ENCODE peak calls at places on chromosome 14, in seven cellular contexts. F is adrenal gland, X is testis, V is Peyer's patch, R is tibial nerve, D is mucosa of descending colon, E is esophagus squamous epithelium. T is an unnamed sample. For H3K4me1, the result is how much of the 10 kb centered on the place peaks cover.

GRCh38 chr14:105315211-105315721 is 718 bp downstream of the PACS2 start:
- DNase-seq in V (peak), R (no peak), E (no peak), D (peak), F (peak), X (no peak), T (no peak)

GRCh38 chr14:63759454-63759853 is 31.6 kb upstream of the SGPP1 start:
- DNase-seq in X (no peak), F (no peak), E (no peak), R (no peak), V (no peak), D (no peak), T (no peak)

GRCh38 chr14:70934502-70935134 is 27.4 kb downstream of the PCNX1 start:
- DNase-seq in R (no peak), F (no peak), E (no peak), V (no peak), X (no peak), D (no peak), T (no peak)

GRCh38 chr14:58367296-58367695 is 28.4 kb upstream of the TOMM20L start:
- DNase-seq in F (no peak), X (peak), R (no peak), D (no peak), V (no peak), E (no peak), T (no peak)

GRCh38 chr14:21748869-21749303 is 75.3 kb upstream of the OR4E1 start:
- DNase-seq in V (no peak), D (no peak), X (peak), F (peak), R (peak), E (no peak), T (peak)

GRCh38 chr14:65206448-65207096 is 104.3 kb upstream of the MAX start:
- DNase-seq in E (no peak), D (no peak), X (no peak), V (no peak), R (no peak), F (no peak), T (no peak)

GRCh38 chr14:33184587-33184986 is 245.9 kb downstream of the NPAS3 start:
- DNase-seq in F (peak), V (no peak), R (no peak), E (no peak), D (no peak), X (no peak), T (no peak)

GRCh38 chr14:51244591-51244990 is 4.5 kb downstream of the TMX1 start:
- DNase-seq in V (no peak), X (no peak), R (no peak), D (no peak), F (no peak), E (no peak), T (no peak)

GRCh38 chr14:100018054-100018453 is 47.2 kb upstream of the EVL start:
- DNase-seq in D (no peak), R (no peak), F (no peak), X (no peak), V (no peak), E (no peak), T (no peak)

GRCh38 chr14:55416866-55417265 is 5.2 kb upstream of the ATG14 start:
- DNase-seq in E (no peak), X (peak), D (no peak), V (no peak), R (no peak), F (no peak), T (no peak)

GRCh38 chr14:49306152-49306751 is 279.9 kb downstream of the RPS29 start:
- DNase-seq in R (no peak), X (no peak), F (no peak), V (no peak), E (no peak), D (no peak), T (no peak)

GRCh38 chr14:35420036-35420811 is 15.7 kb upstream of the NFKBIA start:
- DNase-seq in F (no peak), E (no peak), D (no peak), R (no peak), X (no peak), V (no peak), T (no peak)

GRCh38 chr14:97166497-97166896 is 369.3 kb downstream of the VRK1 start:
- DNase-seq in E (no peak), D (no peak), R (no peak), V (no peak), F (no peak), X (no peak), T (no peak)

GRCh38 chr14:24235804-24236688 is 3.3 kb downstream of the GMPR2 start:
- DNase-seq in F (no peak), V (no peak), D (no peak), R (no peak), E (no peak), X (no peak), T (no peak)
- H3K4me1 ChIP-seq in F (under half), V (under half), D (under half), R (under half), E (under half), X (under half), T (half or more)

DNA sequence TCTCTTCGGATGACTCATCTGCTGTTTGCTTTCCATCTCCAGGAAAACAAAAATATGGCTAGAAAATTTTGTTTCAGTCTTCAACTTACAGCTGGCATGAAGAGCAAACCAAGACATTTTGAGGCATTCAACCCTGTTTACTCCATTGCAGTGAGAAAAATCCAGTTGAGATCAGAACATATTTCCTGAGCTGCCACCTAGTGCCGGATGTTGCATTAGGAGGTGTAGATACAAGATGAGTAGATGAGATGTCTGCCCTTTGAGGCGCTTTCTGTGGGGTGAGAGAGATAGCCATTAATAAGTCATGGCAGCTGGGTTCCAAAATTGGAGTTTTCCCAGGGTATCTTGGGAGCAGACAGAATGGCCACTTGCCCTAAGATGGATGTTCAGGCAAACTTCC is 171.1 kb downstream of the PRKCH start:
- DNase-seq in F (no peak), V (no peak), E (no peak), R (no peak), X (no peak), D (no peak), T (no peak)
- TF ChIP-seq CTCF in F (no peak), V (no peak), E (no peak), R (no peak), X (no peak), D (no peak), T (no peak)

DNA sequence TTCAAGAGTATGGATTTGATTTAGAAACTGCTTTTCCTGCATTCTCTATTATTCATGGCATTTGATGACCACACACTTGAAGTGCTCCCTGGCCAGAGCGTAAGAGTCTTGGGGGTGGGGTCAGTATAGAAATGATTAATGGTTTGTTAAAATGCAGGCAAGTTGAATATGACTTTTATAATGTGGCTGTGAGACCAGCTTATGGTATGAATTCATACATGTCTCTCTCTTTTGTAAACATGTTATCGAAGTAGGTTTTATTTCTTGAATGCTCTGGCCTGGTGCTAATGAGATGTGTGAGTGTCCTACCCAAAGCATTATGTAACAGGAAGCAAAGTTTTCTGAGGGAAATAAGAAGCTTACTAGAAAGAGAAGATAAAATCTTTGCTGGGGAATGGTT is 289.6 kb downstream of the RAD51B start:
- DNase-seq in X (no peak), R (no peak), F (no peak), V (no peak), D (no peak), E (no peak), T (no peak)
- H3K4me1 ChIP-seq in X (under half), R (under half), F (under half), V (under half), D (under half), E (under half), T (under half)

GRCh38 chr14:69848903-69849391 is 30.3 kb upstream of the SMOC1 start:
- DNase-seq in X (peak), E (no peak), R (no peak), V (no peak), F (no peak), D (no peak), T (no peak)

GRCh38 chr14:69848156-69848555 is 31.1 kb upstream of the SMOC1 start:
- DNase-seq in V (no peak), X (no peak), D (no peak), E (no peak), F (no peak), R (no peak), T (no peak)

GRCh38 chr14:69852897-69853296 is 26.3 kb upstream of the SMOC1 start:
- DNase-seq in R (no peak), F (no peak), D (no peak), X (no peak), V (no peak), E (no peak), T (no peak)

GRCh38 chr14:69850736-69851112 is 28.5 kb upstream of the SMOC1 start:
- DNase-seq in R (no peak), V (no peak), E (no peak), X (no peak), D (no peak), F (no peak), T (no peak)

DNA sequence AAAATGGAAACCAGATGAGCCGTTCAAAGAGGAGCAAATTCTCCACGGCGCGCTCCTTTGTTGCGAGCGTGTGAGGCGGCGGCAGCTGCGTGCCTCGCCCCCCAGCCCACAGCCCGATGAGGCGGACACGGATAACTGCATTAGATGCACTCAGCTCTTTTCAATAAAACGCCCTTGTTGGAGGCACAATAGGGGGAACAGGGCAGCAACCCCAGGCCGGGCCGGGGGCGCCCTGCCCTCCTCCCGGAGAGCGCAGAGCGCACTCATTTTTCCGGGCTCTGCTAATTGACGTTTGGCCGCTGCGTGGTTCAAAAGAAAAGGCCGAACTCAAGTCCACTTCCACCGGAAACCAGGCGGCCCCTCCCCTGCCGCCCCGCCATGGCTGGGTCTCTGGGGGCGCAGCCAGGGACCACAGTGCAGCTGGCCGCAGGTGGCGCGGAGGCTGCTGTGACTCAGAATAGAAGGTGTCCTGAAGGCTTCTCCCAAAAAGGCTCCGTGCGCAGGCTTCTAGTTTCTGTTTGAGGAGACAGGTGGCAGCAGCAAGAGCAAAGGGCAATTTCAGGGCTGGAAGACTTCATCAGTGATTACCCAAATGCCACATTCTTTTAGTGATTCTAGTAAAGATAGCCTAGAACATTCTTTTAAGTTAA is 29.0 kb upstream of the SMOC1 start:
- DNase-seq in E (no peak), R (no peak), F (no peak), D (no peak), V (no peak), X (peak), T (no peak)
- TF ChIP-seq CTCF in E (no peak), R (no peak), F (no peak), D (no peak), V (no peak), X (no peak), T (no peak)

GRCh38 chr14:90579088-90579487 is 182.3 kb downstream of the CALM1 start:
- DNase-seq in E (no peak), V (no peak), F (no peak), D (no peak), X (no peak), R (no peak), T (no peak)

GRCh38 chr14:90576981-90577660 is 180.3 kb downstream of the CALM1 start:
- DNase-seq in V (peak), X (no peak), R (no peak), D (no peak), F (no peak), E (no peak), T (no peak)

GRCh38 chr14:90576581-90576980 is 179.8 kb downstream of the CALM1 start:
- DNase-seq in F (no peak), X (no peak), D (no peak), V (no peak), E (no peak), R (no peak), T (no peak)

GRCh38 chr14:90578283-90578985 is 181.6 kb downstream of the CALM1 start:
- DNase-seq in X (no peak), V (peak), F (no peak), R (no peak), E (no peak), D (no peak), T (peak)

GRCh38 chr14:90577661-90578282 is 180.9 kb downstream of the CALM1 start:
- DNase-seq in V (no peak), R (no peak), F (no peak), X (no peak), D (no peak), E (no peak), T (peak)
- H3K4me1 ChIP-seq in V (under half), R (under half), F (under half), X (under half), D (under half), E (under half), T (half or more)

GRCh38 chr14:41825622-41826021 is 218.9 kb downstream of the LRFN5 start:
- DNase-seq in E (no peak), V (no peak), R (no peak), D (no peak), X (no peak), F (no peak), T (no peak)

DNA sequence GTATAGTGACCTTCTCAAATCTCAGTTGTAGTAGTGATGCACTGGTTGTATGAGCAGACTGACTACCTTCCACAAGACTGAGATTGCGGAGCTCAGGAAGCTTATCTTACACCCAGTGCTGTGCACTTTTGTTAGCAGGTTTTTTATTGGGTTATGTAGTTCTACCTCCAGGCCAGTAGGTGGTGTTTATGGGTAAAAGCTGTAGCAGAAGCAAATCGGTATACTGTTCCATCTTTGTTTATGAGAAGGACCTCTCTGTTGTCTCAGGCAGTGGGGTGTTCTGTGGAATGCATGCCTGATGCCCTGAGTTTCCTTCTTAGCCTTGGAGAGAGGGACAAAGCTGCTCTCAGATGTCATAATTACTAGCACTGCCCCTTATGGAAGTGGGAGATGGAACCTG is 217.8 kb downstream of the LRFN5 start:
- DNase-seq in F (no peak), V (no peak), X (no peak), R (no peak), D (no peak), E (no peak), T (no peak)
- TF ChIP-seq CTCF in F (no peak), V (no peak), X (no peak), R (no peak), D (no peak), E (no peak), T (no peak)

DNA sequence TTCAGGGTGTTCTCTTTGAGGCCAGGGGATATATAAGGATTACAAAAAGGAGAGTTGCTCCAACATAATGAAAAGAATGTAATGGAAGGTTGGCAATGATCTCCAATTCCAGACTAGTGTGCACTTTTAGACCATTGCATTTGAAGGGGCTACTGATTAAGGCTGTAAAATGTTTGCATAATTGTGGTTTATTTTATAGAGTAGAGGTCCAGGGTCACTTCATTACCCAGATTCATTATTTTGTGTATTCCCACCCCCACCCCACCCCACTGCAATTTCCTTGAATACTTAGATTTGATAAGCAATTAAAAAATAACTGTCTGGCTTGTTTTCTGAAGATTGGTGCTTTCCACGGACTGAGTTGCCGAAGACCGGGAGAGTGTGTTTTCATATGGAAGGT is 94.8 kb downstream of the TMEM30B start:
- DNase-seq in R (no peak), V (no peak), X (no peak), F (no peak), D (no peak), E (no peak), T (no peak)
- H3K4me1 ChIP-seq in R (under half), V (under half), X (under half), F (under half), D (under half), E (under half), T (under half)